ENCODE peak calls at places on chromosomes 6 and 20, in four cellular contexts. K is GM12878, T is HepG2, N is H1. X is an unnamed sample.

GRCh38 chr6:146269482-146269881 is 240.6 kb downstream of the GRM1 start:
- DNase-seq in T (no peak), K (no peak), N (no peak), X (no peak)

GRCh38 chr20:12093062-12093796 is 175.5 kb downstream of the BTBD3 start:
- DNase-seq in K (no peak), N (no peak), T (no peak), X (no peak)

GRCh38 chr6:6771224-6771915 is 182.8 kb downstream of the LY86 start:
- DNase-seq in N (no peak), T (no peak), K (no peak), X (peak)

GRCh38 chr6:110357696-110358535 is at the start of gene METTL24:
- DNase-seq in T (no peak), K (no peak), N (peak), X (no peak)

GRCh38 chr6:166910601-166911000 is 45.7 kb downstream of the RNASET2 start:
- DNase-seq in N (no peak), T (no peak), K (no peak), X (no peak)

GRCh38 chr20:50628326-50628725 is 63.0 kb downstream of the RIPOR3 start:
- DNase-seq in N (no peak), K (no peak), T (peak), X (no peak)

GRCh38 chr6:35146453-35146852 is 5.3 kb upstream of the TCP11 start:
- DNase-seq in T (peak), N (peak), K (no peak), X (peak)

GRCh38 chr6:54194067-54194466 is 82.8 kb downstream of the MLIP start:
- DNase-seq in K (no peak), T (no peak), N (no peak), X (no peak)

GRCh38 chr6:87791982-87792381 is 89.9 kb upstream of the AKIRIN2 start:
- DNase-seq in T (no peak), K (no peak), N (no peak), X (no peak)

GRCh38 chr6:125791151-125791819 is 525 bp downstream of the NCOA7 start:
- DNase-seq in T (peak), K (no peak), N (no peak), X (peak)

GRCh38 chr6:133609404-133610270 is 279.3 kb upstream of the TCF21 start:
- DNase-seq in T (peak), K (no peak), N (no peak), X (no peak)

GRCh38 chr20:9218412-9219001 is 149.6 kb downstream of the PLCB4 start:
- DNase-seq in N (no peak), K (no peak), T (no peak), X (no peak)

GRCh38 chr20:19099586-19100555 is 112.6 kb upstream of the SLC24A3 start:
- DNase-seq in T (no peak), N (no peak), K (no peak), X (no peak)

GRCh38 chr20:56985286-56985685 is 281.2 kb downstream of the BMP7 start:
- DNase-seq in T (no peak), K (no peak), N (no peak), X (no peak)

GRCh38 chr6:13044390-13044789 is 283.9 kb downstream of the TBC1D7 start:
- DNase-seq in T (peak), N (peak), K (no peak), X (peak)

GRCh38 chr6:28218312-28219248 is 6.5 kb upstream of the ZSCAN9 start:
- DNase-seq in N (peak), K (no peak), T (peak), X (peak)

GRCh38 chr6:11754625-11755289 is 23.8 kb downstream of the ADTRP start:
- DNase-seq in N (no peak), T (no peak), K (no peak), X (no peak)

GRCh38 chr6:144753023-144753705 is 468.0 kb downstream of the UTRN start:
- DNase-seq in T (no peak), N (no peak), K (peak), X (no peak)

GRCh38 chr6:89295981-89296380 is 19.1 kb downstream of the GABRR2 start:
- DNase-seq in T (no peak), K (no peak), N (no peak), X (no peak)

GRCh38 chr6:36752187-36752885 is 54.7 kb downstream of the RAB44 start:
- DNase-seq in N (no peak), K (no peak), T (no peak), X (peak)

GRCh38 chr6:7198833-7199800 is 91.4 kb downstream of the RREB1 start:
- DNase-seq in T (no peak), K (no peak), N (no peak), X (no peak)

GRCh38 chr6:131789219-131789618 is 18.6 kb upstream of the ENPP1 start:
- DNase-seq in T (no peak), K (no peak), N (no peak), X (no peak)

GRCh38 chr20:44153636-44154043 is 33.3 kb downstream of the JPH2 start:
- DNase-seq in K (no peak), N (no peak), T (no peak), X (no peak)

GRCh38 chr6:33841868-33842267 is 38.1 kb upstream of the MLN start:
- DNase-seq in N (no peak), T (no peak), K (no peak), X (no peak)

GRCh38 chr20:57794600-57795346 is 85.0 kb upstream of the PMEPA1 start:
- DNase-seq in K (no peak), N (no peak), T (no peak), X (no peak)

GRCh38 chr6:31058128-31058894 is 48.0 kb downstream of the MUC22 start:
- DNase-seq in K (no peak), N (no peak), T (peak), X (peak)

GRCh38 chr20:40966103-40966502 is 62.5 kb upstream of the TOP1 start:
- DNase-seq in K (no peak), N (peak), T (peak), X (no peak)

GRCh38 chr6:154356118-154356517 is 485 bp downstream of the IPCEF1 start:
- DNase-seq in N (no peak), T (no peak), K (no peak), X (no peak)

GRCh38 chr6:170208651-170209353 is 82.1 kb downstream of the DLL1 start:
- DNase-seq in N (peak), T (no peak), K (no peak), X (no peak)

GRCh38 chr20:11469795-11470495 is 447.7 kb upstream of the BTBD3 start:
- DNase-seq in T (no peak), K (no peak), N (no peak), X (no peak)

GRCh38 chr6:158649289-158650143 is at the start of gene SYTL3:
- DNase-seq in K (peak), T (no peak), N (no peak), X (no peak)

GRCh38 chr6:15493437-15494168 is 169.2 kb downstream of the DTNBP1 start:
- DNase-seq in T (no peak), N (no peak), K (no peak), X (no peak)

GRCh38 chr20:33871362-33871761 is 60.2 kb downstream of the CHMP4B start:
- DNase-seq in T (no peak), N (no peak), K (no peak), X (no peak)

GRCh38 chr6:131197716-131198115 is 62.4 kb downstream of the AKAP7 start:
- DNase-seq in K (no peak), T (no peak), N (no peak), X (no peak)

GRCh38 chr6:122734529-122735203 is 44.9 kb upstream of the FABP7 start:
- DNase-seq in K (no peak), N (no peak), T (no peak), X (no peak)

GRCh38 chr6:143940011-143940597 is 68.0 kb downstream of the PLAGL1 start:
- DNase-seq in T (peak), K (peak), N (no peak), X (peak)

GRCh38 chr6:156262014-156262413 is 515.2 kb upstream of the ARID1B start:
- DNase-seq in N (no peak), T (no peak), K (no peak), X (no peak)

GRCh38 chr20:62953839-62954703 is 1.6 kb downstream of the SLC17A9 start:
- DNase-seq in N (peak), K (peak), T (peak), X (no peak)

GRCh38 chr20:21518292-21518991 is 4.6 kb upstream of the NKX2-2 start:
- DNase-seq in T (no peak), N (peak), K (no peak), X (peak)

GRCh38 chr20:21516180-21516567 is 2.3 kb upstream of the NKX2-2 start:
- DNase-seq in N (no peak), T (no peak), K (no peak), X (no peak)

GRCh38 chr20:21517566-21518277 is 3.9 kb upstream of the NKX2-2 start:
- DNase-seq in K (no peak), N (no peak), T (no peak), X (no peak)

GRCh38 chr20:21515300-21516179 is 1.7 kb upstream of the NKX2-2 start:
- DNase-seq in N (peak), T (no peak), K (no peak), X (peak)

GRCh38 chr20:21516861-21517565 is 3.1 kb upstream of the NKX2-2 start:
- DNase-seq in N (peak), T (no peak), K (no peak), X (no peak)
- TF ChIP-seq JUND in N (no peak), T (no peak), K (no peak), X (no peak)

GRCh38 chr20:60117040-60117439 is 158.8 kb downstream of the CDH26 start:
- DNase-seq in T (no peak), N (no peak), K (no peak), X (no peak)

GRCh38 chr20:60113771-60114170 is 155.5 kb downstream of the CDH26 start:
- DNase-seq in N (no peak), K (no peak), T (no peak), X (no peak)

GRCh38 chr20:60115452-60115851 is 157.2 kb downstream of the CDH26 start:
- DNase-seq in T (no peak), K (no peak), N (no peak), X (no peak)

GRCh38 chr20:60116128-60116909 is 158.1 kb downstream of the CDH26 start:
- DNase-seq in T (no peak), K (no peak), N (no peak), X (no peak)

GRCh38 chr20:60113024-60113724 is 155.0 kb downstream of the CDH26 start:
- DNase-seq in N (no peak), K (no peak), T (no peak), X (no peak)
- TF ChIP-seq JUND in N (no peak), K (no peak), T (no peak), X (no peak)

DNA sequence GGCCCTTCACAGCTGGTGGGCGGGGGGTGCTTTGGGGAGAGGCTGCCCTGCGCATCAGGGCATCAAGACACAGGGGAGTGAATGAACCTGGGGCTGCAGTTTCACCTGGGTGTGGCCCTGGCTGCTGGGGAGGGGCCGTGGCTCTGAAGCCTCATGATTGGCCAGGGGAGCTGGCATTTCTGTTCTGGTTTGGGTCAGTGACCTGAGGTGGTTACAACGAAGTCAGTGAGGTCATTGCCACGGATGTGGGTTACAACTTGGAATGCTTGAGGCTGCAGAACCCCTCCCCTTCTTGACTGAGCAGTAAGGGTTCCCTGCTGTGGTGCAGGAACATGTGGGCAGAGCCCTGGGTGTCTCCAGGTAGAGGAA is 3.0 kb downstream of the TCEA2 start:
- DNase-seq in N (no peak), K (peak), T (no peak), X (peak)
- TF ChIP-seq JUND in N (no peak), K (no peak), T (no peak), X (no peak)

GRCh38 chr6:150549007-150549406 is 50.7 kb upstream of the PLEKHG1 start:
- DNase-seq in T (no peak), N (no peak), K (no peak), X (no peak)

GRCh38 chr6:150547511-150548222 is 52.0 kb upstream of the PLEKHG1 start:
- DNase-seq in N (no peak), T (peak), K (no peak), X (no peak)

GRCh38 chr6:150549577-150550184 is 50.0 kb upstream of the PLEKHG1 start:
- DNase-seq in K (no peak), N (no peak), T (no peak), X (no peak)

GRCh38 chr6:150544793-150545192 is 54.9 kb upstream of the PLEKHG1 start:
- DNase-seq in N (no peak), K (no peak), T (no peak), X (no peak)

DNA sequence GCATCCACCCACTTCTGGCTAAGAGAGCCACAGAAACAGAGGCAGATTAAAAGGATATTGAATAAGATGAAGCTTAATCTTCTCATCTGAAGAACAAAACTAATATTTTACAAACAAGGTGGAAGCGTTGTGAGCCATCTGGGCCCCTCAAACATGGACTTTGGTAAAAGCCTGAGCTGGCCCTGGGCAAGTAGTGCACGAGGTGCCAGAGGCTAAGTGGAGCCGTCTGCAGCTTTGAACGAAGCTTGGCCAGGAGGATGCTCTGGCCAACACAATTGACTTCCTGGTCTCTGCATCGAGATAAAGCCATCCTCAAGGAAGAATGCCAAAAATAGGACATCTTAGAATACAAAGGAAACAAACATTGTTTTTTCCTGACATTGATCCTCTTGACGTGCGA is 53.2 kb upstream of the PLEKHG1 start:
- DNase-seq in K (no peak), N (no peak), T (no peak), X (no peak)
- TF ChIP-seq JUND in K (no peak), N (no peak), T (no peak), X (no peak)

DNA sequence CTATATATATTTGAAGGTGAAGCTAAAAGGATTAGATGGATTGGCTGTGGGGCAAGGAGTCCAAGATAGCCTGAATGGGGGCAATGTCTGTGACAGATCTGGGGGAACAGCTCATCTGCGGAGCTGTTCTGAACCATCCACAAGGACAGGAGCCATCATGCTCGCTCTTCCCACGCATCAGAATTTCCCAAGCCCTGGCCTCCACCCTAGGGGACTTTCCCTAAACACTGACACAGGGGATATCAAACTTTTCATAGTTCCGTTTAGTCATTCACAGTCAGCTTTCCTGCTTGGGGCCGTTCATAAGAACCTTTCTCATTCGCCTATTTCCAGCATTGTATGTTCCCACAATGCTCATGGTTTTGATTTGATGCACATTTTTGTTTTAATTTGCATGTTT is 37.6 kb upstream of the CCN6 start:
- DNase-seq in T (no peak), N (no peak), K (no peak), X (no peak)
- TF ChIP-seq JUND in T (no peak), N (no peak), K (no peak), X (no peak)

GRCh38 chr20:14879020-14879697 is 541.7 kb upstream of the FLRT3 start:
- DNase-seq in T (peak), N (no peak), K (no peak), X (peak)
- TF ChIP-seq JUND in T (no peak), N (no peak), K (no peak), X (no peak)

DNA sequence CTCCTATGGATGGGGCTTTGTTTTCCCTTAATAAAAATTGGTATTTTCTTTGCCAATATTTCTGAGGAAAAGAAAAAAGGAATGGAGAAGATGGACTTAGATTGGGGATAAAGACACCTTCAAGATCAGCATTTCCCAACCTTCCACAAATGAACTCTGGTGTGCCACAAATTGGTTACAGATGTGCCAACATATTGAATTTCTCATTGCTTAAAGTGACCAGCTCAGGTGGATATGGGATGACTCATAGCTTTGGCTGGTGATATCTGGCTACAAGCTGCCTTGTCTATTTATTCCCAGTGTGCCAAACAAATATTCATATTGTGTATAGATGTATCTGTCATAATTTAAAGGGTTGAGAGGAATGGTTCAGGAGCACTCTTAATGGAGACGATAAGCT is 32.5 kb downstream of the THEMIS start:
- DNase-seq in N (no peak), K (no peak), T (no peak), X (no peak)
- TF ChIP-seq JUND in N (no peak), K (no peak), T (no peak), X (no peak)

DNA sequence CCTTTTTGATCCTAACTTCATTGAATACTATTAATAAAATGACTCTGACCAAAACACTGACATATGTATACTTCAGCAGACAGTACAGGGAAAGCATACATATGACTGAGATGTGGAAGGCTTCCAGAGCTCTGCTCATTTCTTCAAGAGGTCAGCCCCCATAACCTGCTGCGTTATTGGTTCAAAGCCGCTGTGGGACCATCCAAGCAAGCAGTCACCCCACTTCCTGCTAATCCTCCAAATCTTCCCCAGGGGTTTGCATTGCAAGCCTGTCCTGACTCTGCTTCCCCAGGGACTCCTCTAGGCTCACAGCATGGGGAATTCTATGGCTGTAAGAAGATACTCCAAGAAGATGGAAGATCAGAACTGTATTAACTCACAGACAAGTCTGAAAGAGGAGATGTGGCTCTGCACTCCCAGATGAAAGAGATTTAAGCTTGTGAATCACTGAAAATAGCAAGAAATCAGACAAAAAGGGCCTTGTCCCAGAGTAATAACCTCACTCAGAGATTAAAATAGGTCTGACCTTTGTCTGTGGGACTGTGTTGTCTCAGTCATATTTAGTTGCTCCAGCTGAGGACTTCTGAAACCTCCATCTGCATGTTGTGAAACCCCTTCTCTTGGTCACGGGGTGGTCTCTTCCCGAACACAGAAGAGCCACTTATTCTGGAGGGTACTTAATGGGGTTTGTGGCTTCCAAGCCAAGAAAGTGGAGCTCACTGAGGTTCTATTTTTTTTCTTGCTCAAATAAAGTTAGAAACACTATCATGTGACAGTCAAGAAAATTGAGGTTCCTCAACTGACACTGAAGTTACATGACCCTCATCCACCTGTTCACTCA is 101.5 kb upstream of the MARCKS start:
- DNase-seq in T (no peak), K (peak), N (no peak), X (no peak)
- TF ChIP-seq JUND in T (no peak), K (no peak), N (no peak), X (no peak)

DNA sequence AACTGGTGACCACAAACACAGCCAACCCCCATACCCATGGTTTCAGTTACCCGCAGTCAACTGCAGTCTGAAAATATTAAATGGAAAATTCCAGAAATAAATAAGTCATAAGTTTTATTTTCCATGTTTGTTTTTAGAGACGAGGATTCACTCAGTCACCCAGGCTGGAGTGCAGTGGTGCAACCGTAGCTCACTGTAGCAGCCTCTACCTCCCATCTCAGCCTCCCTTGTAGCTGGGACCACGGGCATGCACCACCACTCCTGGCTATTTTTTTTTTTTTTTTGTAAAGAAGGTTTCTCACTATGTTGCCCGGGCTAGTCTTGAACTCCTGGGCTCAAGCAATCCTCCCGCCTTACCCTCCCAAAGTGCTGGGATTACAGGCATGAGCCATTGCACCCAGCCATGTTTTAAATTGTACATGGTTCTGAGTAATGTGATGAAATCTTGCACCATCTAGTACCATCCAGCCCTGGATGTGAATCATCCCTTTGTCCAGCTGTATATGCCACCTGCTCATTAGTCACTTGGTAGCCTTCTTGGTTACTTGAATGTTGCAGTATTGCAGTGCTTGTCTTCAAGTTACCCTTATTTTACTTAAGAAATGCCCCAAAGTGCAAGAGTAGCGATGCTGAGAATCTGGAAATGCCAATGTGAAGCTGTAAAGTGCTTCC is 14.5 kb downstream of the CSNK2A1 start:
- DNase-seq in K (no peak), N (no peak), T (no peak), X (no peak)
- TF ChIP-seq JUND in K (no peak), N (no peak), T (no peak), X (no peak)